ENCODE peak calls at places on chromosomes 5 and 9, in six cellular contexts. A is ascending aorta, Y is mucosa of descending colon, Z is PC-9, M is MM.1S, V is heart right ventricle. P is an unnamed sample.

GRCh38 chr9:96495341-96495740 is 45.4 kb downstream of the HABP4 start:
- DNase-seq in Y (no peak), A (no peak), M (no peak), V (no peak), Z (no peak), P (no peak)

GRCh38 chr9:73523391-73523790 is 371.7 kb downstream of the ANXA1 start:
- DNase-seq in M (no peak), V (no peak), Z (no peak), A (no peak), Y (no peak), P (no peak)

GRCh38 chr9:70003786-70004185 is 39.9 kb upstream of the MAMDC2 start:
- DNase-seq in Y (no peak), A (no peak), V (no peak), M (no peak), Z (no peak), P (no peak)

GRCh38 chr5:96861044-96861443 is 15.3 kb upstream of the ERAP2 start:
- DNase-seq in A (no peak), M (no peak), Z (no peak), Y (no peak), V (no peak), P (no peak)

GRCh38 chr9:73199886-73200285 is 48.2 kb downstream of the ANXA1 start:
- DNase-seq in M (no peak), V (no peak), Y (no peak), A (no peak), Z (peak; percentile 63), P (no peak)

GRCh38 chr9:91898451-91899433 is 51.3 kb downstream of the ROR2 start:
- DNase-seq in M (no peak), Z (no peak), A (no peak), Y (peak; percentile 56), V (no peak), P (peak; percentile 47)

GRCh38 chr5:113061851-113062631 is 85.4 kb downstream of the DCP2 start:
- DNase-seq in Y (no peak), V (no peak), M (peak; percentile 83), A (no peak), Z (no peak), P (peak; percentile 62)

GRCh38 chr5:172173771-172174170 is 14.3 kb downstream of the STK10 start:
- DNase-seq in Z (peak; percentile 52), Y (no peak), V (no peak), A (peak; percentile 29), M (no peak), P (no peak)

GRCh38 chr9:88852794-88853193 is 138.5 kb upstream of the S1PR3 start:
- DNase-seq in Y (no peak), M (no peak), V (peak; percentile 46), Z (peak; percentile 75), A (no peak), P (peak; percentile 83)

GRCh38 chr5:180090098-180090768 is 18.7 kb upstream of the RNF130 start:
- DNase-seq in Z (peak; percentile 84), M (peak; percentile 19), A (no peak), V (peak; percentile 68), Y (peak; percentile 83), P (no peak)

GRCh38 chr9:131585375-131585774 is 40.1 kb downstream of the PRRT1B start:
- DNase-seq in Y (no peak), V (no peak), M (peak; percentile 24), Z (no peak), A (no peak), P (no peak)

GRCh38 chr5:120160120-120160895 is 303.8 kb upstream of the PRR16 start:
- DNase-seq in Z (no peak), A (no peak), Y (no peak), M (no peak), V (no peak), P (no peak)

GRCh38 chr5:156380846-156381245 is 53.9 kb downstream of the SGCD start:
- DNase-seq in A (no peak), M (no peak), V (no peak), Y (no peak), Z (no peak), P (peak; percentile 53)

GRCh38 chr5:139273572-139274264 is 19.8 kb upstream of the MATR3 start:
- DNase-seq in M (peak; percentile 88), V (peak; percentile 84), Z (peak; percentile 94), A (peak; percentile 55), Y (peak; percentile 95), P (no peak)

GRCh38 chr9:24912767-24913166 is 367.1 kb upstream of the IZUMO3 start:
- DNase-seq in Z (no peak), A (no peak), M (no peak), Y (no peak), V (no peak), P (peak; percentile 2)

GRCh38 chr5:126516133-126516532 is 78.9 kb downstream of the ALDH7A1 start:
- DNase-seq in Z (no peak), Y (no peak), V (no peak), A (no peak), M (no peak), P (no peak)

GRCh38 chr9:132673355-132673754 is 3.1 kb downstream of the GTF3C4 start:
- DNase-seq in V (no peak), M (no peak), Y (no peak), Z (no peak), A (no peak), P (no peak)

GRCh38 chr9:95225016-95225745 is 92.3 kb downstream of the FANCC start:
- DNase-seq in M (no peak), Y (no peak), A (no peak), Z (no peak), V (no peak), P (no peak)

GRCh38 chr5:9903806-9904205 is 273.7 kb upstream of the TAS2R1 start:
- DNase-seq in M (no peak), A (no peak), Z (no peak), V (no peak), Y (no peak), P (no peak)

GRCh38 chr5:172662596-172662995 is 21.5 kb downstream of the NEURL1B start:
- DNase-seq in Y (no peak), V (no peak), Z (no peak), A (no peak), M (no peak), P (no peak)

GRCh38 chr5:35856186-35857003 is at the start of gene IL7R:
- DNase-seq in Z (no peak), A (no peak), M (no peak), V (no peak), Y (no peak), P (no peak)

GRCh38 chr9:114097613-114098020 is 1.5 kb downstream of the KIF12 start:
- DNase-seq in Z (no peak), A (no peak), M (no peak), V (no peak), Y (peak; percentile 77), P (no peak)

GRCh38 chr5:175847503-175847902 is 23.9 kb upstream of the CPLX2 start:
- DNase-seq in Y (no peak), A (no peak), M (no peak), V (no peak), Z (no peak), P (no peak)

GRCh38 chr9:97873877-97874276 is 20.9 kb downstream of the FOXE1 start:
- DNase-seq in M (no peak), V (no peak), Y (no peak), Z (peak; percentile 60), A (no peak), P (peak; percentile 61)

GRCh38 chr9:126474201-126474765 is 139.4 kb upstream of the LMX1B start:
- DNase-seq in M (no peak), A (no peak), Y (no peak), V (no peak), Z (no peak), P (no peak)

GRCh38 chr9:93301911-93302525 is 118.1 kb downstream of the WNK2 start:
- DNase-seq in Y (peak; percentile 28), A (no peak), M (no peak), V (no peak), Z (no peak), P (no peak)

GRCh38 chr5:141100243-141100805 is at the start of gene PCDHB3:
- DNase-seq in M (peak; percentile 45), Z (no peak), V (peak; percentile 40), Y (no peak), A (no peak), P (no peak)

GRCh38 chr9:134208981-134209725 is 44.8 kb upstream of the RNU6ATAC start:
- DNase-seq in A (no peak), Z (no peak), V (no peak), Y (no peak), M (no peak), P (no peak)

GRCh38 chr9:133585481-133586367 is 23.5 kb downstream of the FAM163B start:
- DNase-seq in M (no peak), Y (no peak), Z (no peak), V (no peak), A (no peak), P (no peak)

GRCh38 chr9:110807956-110808598 is 139.5 kb downstream of the MUSK start:
- DNase-seq in M (no peak), V (no peak), Z (no peak), Y (no peak), A (no peak), P (peak; percentile 2)
- TF ChIP-seq CTCF in M (no peak), V (no peak), Z (no peak), Y (no peak), A (no peak), P (no peak)

GRCh38 chr5:136159457-136159856 is 26.8 kb downstream of the SMAD5 start:
- DNase-seq in A (no peak), V (no peak), Y (no peak), M (peak; percentile 28), Z (no peak), P (no peak)

GRCh38 chr5:136155769-136156168 is 23.1 kb downstream of the SMAD5 start:
- DNase-seq in Z (no peak), A (no peak), V (no peak), Y (no peak), M (no peak), P (no peak)

GRCh38 chr5:136157514-136157913 is 24.9 kb downstream of the SMAD5 start:
- DNase-seq in V (no peak), M (no peak), Y (no peak), A (no peak), Z (no peak), P (no peak)

GRCh38 chr5:136153581-136154236 is 21.1 kb downstream of the SMAD5 start:
- DNase-seq in V (no peak), M (no peak), Y (no peak), Z (no peak), A (no peak), P (no peak)

GRCh38 chr5:136155078-136155477 is 22.4 kb downstream of the SMAD5 start:
- DNase-seq in A (no peak), M (no peak), Z (no peak), V (no peak), Y (no peak), P (no peak)
- H3K36me3 ChIP-seq in A (peaks cover 21% of the 10 kb centered on the region), M (peaks cover 7% of the 10 kb centered on the region), Z (peaks cover 37% of the 10 kb centered on the region), V (no peaks in the 10 kb centered on the region), Y (no peaks in the 10 kb centered on the region), P (no peaks in the 10 kb centered on the region)

GRCh38 chr9:83007521-83008300 is 55.2 kb downstream of the RASEF start:
- DNase-seq in V (no peak), M (no peak), A (no peak), Y (no peak), Z (no peak), P (no peak)
- TF ChIP-seq CTCF in V (no peak), M (no peak), A (no peak), Y (no peak), Z (no peak), P (no peak)

DNA sequence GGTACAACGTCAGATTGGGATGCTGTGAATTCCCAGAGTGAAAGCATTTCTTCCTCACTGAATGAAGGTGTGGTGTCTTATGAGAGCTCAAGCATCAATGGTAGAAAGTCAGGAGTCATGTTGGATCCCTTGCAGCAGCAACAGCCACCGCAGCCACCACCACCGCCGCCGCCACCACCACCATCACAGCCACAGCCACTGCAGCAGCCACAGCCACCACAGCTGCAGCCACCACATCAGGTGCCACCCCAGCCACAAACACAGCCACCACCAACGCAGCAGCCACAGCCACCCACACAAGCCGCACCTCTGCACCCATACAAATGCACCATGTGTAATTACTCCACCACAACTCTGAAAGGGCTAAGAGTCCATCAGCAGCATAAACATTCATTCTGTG is 62.4 kb downstream of the ZNF462 start:
- DNase-seq in M (no peak), A (no peak), Z (no peak), V (no peak), Y (no peak), P (no peak)
- H3K36me3 ChIP-seq in M (no peaks in the 10 kb centered on the region), A (peaks cover 37% of the 10 kb centered on the region), Z (no peaks in the 10 kb centered on the region), V (no peaks in the 10 kb centered on the region), Y (no peaks in the 10 kb centered on the region), P (peaks cover 1% of the 10 kb centered on the region)